ENCODE peak calls at places on chromosomes 11 and 22, in five cellular contexts. U is AG04450; O is heart right ventricle; W is CD4-positive, alpha-beta T cell; C is body of pancreas. L is an unnamed sample.

GRCh38 chr11:130070829-130071205 is 1.1 kb downstream of the APLP2 start:
- DNase-seq in O (no peak), W (no peak), C (no peak), U (no peak), L (no peak)

GRCh38 chr11:44585421-44585820 is 20.0 kb downstream of the CD82 start:
- DNase-seq in W (no peak), C (no peak), O (no peak), U (no peak), L (no peak)

GRCh38 chr11:1239596-1240205 is 16.8 kb downstream of the MUC5B start:
- DNase-seq in U (no peak), C (no peak), W (no peak), O (no peak), L (no peak)

GRCh38 chr11:35815556-35816315 is 128.1 kb upstream of the LDLRAD3 start:
- DNase-seq in C (peak; percentile 44), O (peak; percentile 57), W (no peak), U (no peak), L (no peak)

GRCh38 chr11:92266821-92267220 is 42.2 kb downstream of the FAT3 start:
- DNase-seq in U (no peak), C (no peak), O (no peak), W (no peak), L (no peak)

GRCh38 chr22:36334081-36334831 is 53.5 kb downstream of the MYH9 start:
- DNase-seq in W (no peak), C (peak; percentile 21), U (no peak), O (no peak), L (no peak)

GRCh38 chr22:40009953-40010751 is 15.4 kb downstream of the FAM83F start:
- DNase-seq in C (no peak), U (no peak), O (no peak), W (peak; percentile 15), L (no peak)

GRCh38 chr11:131689049-131689925 is 318.9 kb downstream of the NTM start:
- DNase-seq in O (no peak), U (no peak), C (no peak), W (no peak), L (no peak)

GRCh38 chr22:27835446-27835845 is 33.9 kb upstream of the MN1 start:
- DNase-seq in U (no peak), O (no peak), W (no peak), C (no peak), L (no peak)

GRCh38 chr11:34524696-34525095 is 11.1 kb upstream of the ELF5 start:
- DNase-seq in U (no peak), O (no peak), C (no peak), W (no peak), L (no peak)

GRCh38 chr11:79786961-79787360 is 346.1 kb upstream of the TENM4 start:
- DNase-seq in C (no peak), O (no peak), U (no peak), W (no peak), L (no peak)

GRCh38 chr11:79102821-79103220 is 338.0 kb downstream of the TENM4 start:
- DNase-seq in C (no peak), W (no peak), U (no peak), O (no peak), L (no peak)

GRCh38 chr11:128448487-128448886 is 138.9 kb downstream of the ETS1 start:
- DNase-seq in O (no peak), W (no peak), C (peak; percentile 80), U (no peak), L (no peak)

GRCh38 chr11:131867457-131868257 is 497.2 kb downstream of the NTM start:
- DNase-seq in C (peak; percentile 71), W (no peak), U (peak; percentile 81), O (peak; percentile 64), L (no peak)

GRCh38 chr11:67120456-67120855 is 1.4 kb downstream of the KDM2A start:
- DNase-seq in W (no peak), U (no peak), O (no peak), C (no peak), L (no peak)

GRCh38 chr22:44092636-44093220 is 68.6 kb downstream of the PARVB start:
- DNase-seq in U (no peak), W (no peak), O (no peak), C (no peak), L (no peak)

GRCh38 chr11:304915-305833 is 2.4 kb upstream of the IFITM2 start:
- DNase-seq in U (peak; percentile 72), C (peak; percentile 71), W (no peak), O (peak; percentile 79), L (no peak)

GRCh38 chr11:66243816-66244215 is 24.6 kb upstream of the RAB1B start:
- DNase-seq in C (no peak), W (no peak), U (no peak), O (no peak), L (no peak)

GRCh38 chr11:102155676-102156075 is 45.4 kb downstream of the YAP1 start:
- DNase-seq in U (no peak), W (no peak), C (no peak), O (no peak), L (no peak)
- H3K9me3 ChIP-seq in U (no peaks in the 10 kb centered on the region), W (no peaks in the 10 kb centered on the region), C (no peaks in the 10 kb centered on the region), O (no peaks in the 10 kb centered on the region), L (no peaks in the 10 kb centered on the region)

DNA sequence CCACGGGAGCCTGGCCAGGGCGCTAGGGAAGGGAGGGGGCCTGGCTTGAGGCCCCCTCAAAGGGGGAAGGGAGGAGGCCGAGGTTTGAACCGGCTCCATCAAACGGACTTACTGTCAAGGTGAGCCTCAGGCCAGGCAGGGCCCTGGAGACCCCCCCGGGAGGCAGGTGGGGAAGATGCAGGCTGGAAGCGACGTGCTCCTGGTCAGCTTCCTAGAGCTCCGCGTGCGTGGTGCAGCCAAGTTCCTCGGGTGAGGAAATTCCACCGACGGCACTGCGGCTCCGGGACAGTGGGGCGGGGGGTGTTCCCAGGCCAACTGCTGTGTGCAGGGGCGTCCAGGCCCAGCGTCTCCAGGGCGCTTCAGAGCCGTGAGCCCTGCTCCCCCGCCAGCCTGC is 7.2 kb upstream of the TRABD start:
- DNase-seq in W (no peak), O (no peak), C (no peak), U (no peak), L (no peak)
- H3K9me3 ChIP-seq in W (no peaks in the 10 kb centered on the region), O (no peaks in the 10 kb centered on the region), C (no peaks in the 10 kb centered on the region), U (peaks cover 13% of the 10 kb centered on the region), L (no peaks in the 10 kb centered on the region)

GRCh38 chr11:104968365-104968855 is at the start of gene CASP4:
- DNase-seq in W (no peak), O (peak; percentile 49), C (peak; percentile 18), U (peak; percentile 27), L (no peak)

GRCh38 chr11:104967493-104968364 is 645 bp downstream of the CASP4 start:
- DNase-seq in C (no peak), W (no peak), U (no peak), O (no peak), L (no peak)

GRCh38 chr11:104973616-104974015 is 5.2 kb upstream of the CASP4 start:
- DNase-seq in U (no peak), C (no peak), W (no peak), O (no peak), L (no peak)

GRCh38 chr11:104968856-104969776 is 742 bp upstream of the CASP4 start:
- DNase-seq in O (peak; percentile 32), U (no peak), W (no peak), C (peak; percentile 48), L (no peak)

DNA sequence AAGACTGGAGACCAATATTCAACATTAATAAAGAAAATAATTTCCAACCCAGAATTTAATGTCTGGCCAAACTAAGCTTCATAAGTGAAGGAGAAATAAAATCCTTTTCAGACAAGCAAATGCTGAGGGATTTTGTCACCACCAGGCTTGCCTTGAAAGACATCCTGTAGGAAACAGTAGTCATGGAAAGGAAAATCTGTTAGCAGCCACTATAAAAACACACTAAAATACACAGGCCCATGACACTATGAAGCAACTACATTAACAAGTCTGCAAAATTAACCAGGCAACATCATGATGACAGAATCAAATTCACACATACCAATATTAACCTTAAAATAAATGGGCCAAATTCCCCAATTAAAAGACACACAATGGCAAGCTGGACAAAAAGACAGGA is 2.4 kb upstream of the CASP4 start:
- DNase-seq in C (no peak), U (no peak), W (no peak), O (no peak), L (no peak)
- H3K9me3 ChIP-seq in C (no peaks in the 10 kb centered on the region), U (peaks cover 4% of the 10 kb centered on the region), W (no peaks in the 10 kb centered on the region), O (peaks cover 24% of the 10 kb centered on the region), L (no peaks in the 10 kb centered on the region)

DNA sequence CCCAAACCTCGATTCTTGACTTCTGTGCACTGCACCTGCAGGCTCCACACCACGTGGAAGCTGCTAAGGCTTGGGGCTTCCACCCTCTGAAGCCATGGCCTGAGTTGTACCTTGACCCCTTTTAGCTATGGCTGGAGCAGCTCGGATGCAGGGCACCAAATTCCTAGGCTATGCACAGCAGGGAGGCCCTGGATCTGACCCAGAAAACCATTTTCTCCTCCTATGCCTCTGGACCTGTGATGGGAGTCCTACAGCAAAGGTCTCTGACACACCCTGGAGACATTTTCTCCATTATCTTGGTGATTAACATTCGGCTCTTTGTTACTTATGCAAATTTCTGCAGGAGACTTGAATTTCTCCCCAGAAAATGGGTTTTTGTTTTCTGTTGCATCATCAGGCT is 309.2 kb upstream of the DDI1 start:
- DNase-seq in O (no peak), C (no peak), W (no peak), U (no peak), L (no peak)
- H3K9me3 ChIP-seq in O (peaks cover 8% of the 10 kb centered on the region), C (no peaks in the 10 kb centered on the region), W (no peaks in the 10 kb centered on the region), U (peaks cover 11% of the 10 kb centered on the region), L (no peaks in the 10 kb centered on the region)

DNA sequence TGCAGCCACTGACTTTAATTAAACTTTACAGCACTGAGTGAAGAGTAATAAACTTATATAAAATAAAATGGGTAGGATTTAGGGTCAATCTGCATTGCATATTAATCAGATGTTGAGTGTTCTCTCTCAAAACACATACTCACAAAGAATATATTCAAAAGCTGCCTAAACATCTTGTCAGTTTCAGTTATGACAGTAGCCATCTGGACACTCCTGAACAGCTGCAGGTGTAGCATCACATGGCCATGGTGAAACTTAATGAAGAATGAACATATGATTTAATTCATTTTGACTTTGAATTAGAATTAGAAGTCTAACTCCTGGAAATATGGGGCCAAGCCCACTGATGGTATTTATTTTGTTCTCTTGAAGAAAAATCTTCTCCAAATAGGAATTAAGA is 684.3 kb upstream of the RAG2 start:
- DNase-seq in W (no peak), U (no peak), O (no peak), C (no peak), L (no peak)
- H3K9me3 ChIP-seq in W (no peaks in the 10 kb centered on the region), U (no peaks in the 10 kb centered on the region), O (no peaks in the 10 kb centered on the region), C (no peaks in the 10 kb centered on the region), L (peaks cover 3% of the 10 kb centered on the region)

GRCh38 chr22:49107961-49108530 is 719.6 kb downstream of the BRD1 start:
- DNase-seq in C (no peak), W (no peak), U (no peak), O (no peak), L (no peak)
- H3K9me3 ChIP-seq in C (no peaks in the 10 kb centered on the region), W (no peaks in the 10 kb centered on the region), U (peaks cover 81% of the 10 kb centered on the region), O (no peaks in the 10 kb centered on the region), L (no peaks in the 10 kb centered on the region)

GRCh38 chr22:47386812-47387510 is 624.5 kb downstream of the TBC1D22A start:
- DNase-seq in O (no peak), C (no peak), U (no peak), W (no peak), L (no peak)
- H3K9me3 ChIP-seq in O (no peaks in the 10 kb centered on the region), C (no peaks in the 10 kb centered on the region), U (peaks cover under 1% of the 10 kb centered on the region), W (no peaks in the 10 kb centered on the region), L (no peaks in the 10 kb centered on the region)

L was measured in T-helper 17 cell.